ENCODE peak calls at places on chromosomes 7 and 10, in seven cellular contexts. One of them, this sample, is unnamed.

GRCh38 chr7:134167250-134167649 is 40.1 kb downstream of the LRGUK start:
- DNase-seq in heart left ventricle: no peak
- DNase-seq in body of pancreas: no peak
- DNase-seq in MCF 10A: no peak
- DNase-seq in WTC11: no peak
- DNase-seq in tibial artery: no peak
- DNase-seq in pancreas: no peak
- DNase-seq in this sample: no peak

GRCh38 chr10:109894516-109894915 is 28.8 kb downstream of the XPNPEP1 start:
- DNase-seq in heart left ventricle: peak
- DNase-seq in body of pancreas: peak
- DNase-seq in MCF 10A: peak
- DNase-seq in WTC11: no peak
- DNase-seq in tibial artery: peak
- DNase-seq in pancreas: peak
- DNase-seq in this sample: no peak

GRCh38 chr7:78497730-78498129 is 699.2 kb downstream of the PHTF2 start:
- DNase-seq in heart left ventricle: no peak
- DNase-seq in body of pancreas: no peak
- DNase-seq in MCF 10A: no peak
- DNase-seq in WTC11: no peak
- DNase-seq in tibial artery: no peak
- DNase-seq in pancreas: no peak
- DNase-seq in this sample: no peak

GRCh38 chr10:73094249-73094850 is 2.3 kb downstream of the P4HA1 start:
- DNase-seq in heart left ventricle: no peak
- DNase-seq in body of pancreas: no peak
- DNase-seq in MCF 10A: peak
- DNase-seq in WTC11: no peak
- DNase-seq in tibial artery: no peak
- DNase-seq in pancreas: no peak
- DNase-seq in this sample: no peak

GRCh38 chr7:1708640-1709249 is 38.7 kb downstream of the ELFN1 start:
- DNase-seq in heart left ventricle: peak
- DNase-seq in body of pancreas: no peak
- DNase-seq in MCF 10A: no peak
- DNase-seq in WTC11: no peak
- DNase-seq in tibial artery: peak
- DNase-seq in pancreas: no peak
- DNase-seq in this sample: no peak

GRCh38 chr7:92835851-92836488 is 403 bp downstream of the CDK6 start:
- DNase-seq in heart left ventricle: no peak
- DNase-seq in body of pancreas: peak
- DNase-seq in MCF 10A: peak
- DNase-seq in WTC11: no peak
- DNase-seq in tibial artery: peak
- DNase-seq in pancreas: peak
- DNase-seq in this sample: peak

GRCh38 chr7:158300427-158300826 is 287.2 kb downstream of the PTPRN2 start:
- DNase-seq in heart left ventricle: no peak
- DNase-seq in body of pancreas: no peak
- DNase-seq in MCF 10A: no peak
- DNase-seq in WTC11: no peak
- DNase-seq in tibial artery: no peak
- DNase-seq in pancreas: no peak
- DNase-seq in this sample: no peak

GRCh38 chr7:75533926-75534325 is 41.8 kb downstream of the SPDYE5 start:
- DNase-seq in heart left ventricle: no peak
- DNase-seq in body of pancreas: no peak
- DNase-seq in MCF 10A: no peak
- DNase-seq in WTC11: no peak
- DNase-seq in tibial artery: no peak
- DNase-seq in pancreas: no peak
- DNase-seq in this sample: no peak

GRCh38 chr7:46100521-46100920 is 179.4 kb upstream of the IGFBP3 start:
- DNase-seq in heart left ventricle: no peak
- DNase-seq in body of pancreas: no peak
- DNase-seq in MCF 10A: no peak
- DNase-seq in WTC11: no peak
- DNase-seq in tibial artery: no peak
- DNase-seq in pancreas: no peak
- DNase-seq in this sample: no peak

GRCh38 chr10:60423920-60424319 is 34.2 kb upstream of the ANK3 start:
- DNase-seq in heart left ventricle: no peak
- DNase-seq in body of pancreas: no peak
- DNase-seq in MCF 10A: no peak
- DNase-seq in WTC11: no peak
- DNase-seq in tibial artery: no peak
- DNase-seq in pancreas: no peak
- DNase-seq in this sample: no peak

GRCh38 chr10:87916515-87916914 is 53.1 kb downstream of the PTEN start:
- DNase-seq in heart left ventricle: no peak
- DNase-seq in body of pancreas: no peak
- DNase-seq in MCF 10A: no peak
- DNase-seq in WTC11: no peak
- DNase-seq in tibial artery: no peak
- DNase-seq in pancreas: no peak
- DNase-seq in this sample: no peak

GRCh38 chr10:125024496-125025234 is 82.7 kb downstream of the ZRANB1 start:
- DNase-seq in heart left ventricle: no peak
- DNase-seq in body of pancreas: no peak
- DNase-seq in MCF 10A: no peak
- DNase-seq in WTC11: no peak
- DNase-seq in tibial artery: no peak
- DNase-seq in pancreas: no peak
- DNase-seq in this sample: no peak

GRCh38 chr10:73368238-73368637 is 9.6 kb upstream of the CFAP70 start:
- DNase-seq in heart left ventricle: no peak
- DNase-seq in body of pancreas: no peak
- DNase-seq in MCF 10A: no peak
- DNase-seq in WTC11: no peak
- DNase-seq in tibial artery: no peak
- DNase-seq in pancreas: no peak
- DNase-seq in this sample: no peak

GRCh38 chr7:155685070-155685790 is 40.8 kb downstream of the RBM33 start:
- DNase-seq in heart left ventricle: no peak
- DNase-seq in body of pancreas: no peak
- DNase-seq in MCF 10A: no peak
- DNase-seq in WTC11: no peak
- DNase-seq in tibial artery: no peak
- DNase-seq in pancreas: no peak
- DNase-seq in this sample: no peak

GRCh38 chr10:133238066-133238804 is 580 bp downstream of the VENTX start:
- DNase-seq in heart left ventricle: no peak
- DNase-seq in body of pancreas: no peak
- DNase-seq in MCF 10A: no peak
- DNase-seq in WTC11: no peak
- DNase-seq in tibial artery: no peak
- DNase-seq in pancreas: no peak
- DNase-seq in this sample: no peak

GRCh38 chr10:123772645-123773508 is 106.7 kb downstream of the GPR26 start:
- DNase-seq in heart left ventricle: no peak
- DNase-seq in body of pancreas: no peak
- DNase-seq in MCF 10A: no peak
- DNase-seq in WTC11: no peak
- DNase-seq in tibial artery: no peak
- DNase-seq in pancreas: no peak
- DNase-seq in this sample: no peak

GRCh38 chr10:77163670-77164348 is 473.8 kb downstream of the KCNMA1 start:
- DNase-seq in heart left ventricle: no peak
- DNase-seq in body of pancreas: peak
- DNase-seq in MCF 10A: peak
- DNase-seq in WTC11: no peak
- DNase-seq in tibial artery: peak
- DNase-seq in pancreas: no peak
- DNase-seq in this sample: no peak

GRCh38 chr7:143329471-143330170 is 13.7 kb downstream of the CLCN1 start:
- DNase-seq in heart left ventricle: no peak
- DNase-seq in body of pancreas: no peak
- DNase-seq in MCF 10A: no peak
- DNase-seq in WTC11: no peak
- DNase-seq in tibial artery: no peak
- DNase-seq in pancreas: no peak
- DNase-seq in this sample: no peak

GRCh38 chr7:74097937-74098614 is 14.5 kb downstream of the LIMK1 start:
- DNase-seq in heart left ventricle: peak
- DNase-seq in body of pancreas: peak
- DNase-seq in MCF 10A: peak
- DNase-seq in WTC11: no peak
- DNase-seq in tibial artery: peak
- DNase-seq in pancreas: no peak
- DNase-seq in this sample: no peak

GRCh38 chr10:130493446-130494198 is 357.4 kb downstream of the GLRX3 start:
- DNase-seq in heart left ventricle: no peak
- DNase-seq in body of pancreas: no peak
- DNase-seq in MCF 10A: no peak
- DNase-seq in WTC11: no peak
- DNase-seq in tibial artery: no peak
- DNase-seq in pancreas: no peak
- DNase-seq in this sample: no peak

GRCh38 chr10:99709480-99710229 is 22.3 kb downstream of the COX15 start:
- DNase-seq in heart left ventricle: no peak
- DNase-seq in body of pancreas: no peak
- DNase-seq in MCF 10A: no peak
- DNase-seq in WTC11: peak
- DNase-seq in tibial artery: no peak
- DNase-seq in pancreas: no peak
- DNase-seq in this sample: no peak

GRCh38 chr7:37425504-37425903 is 23.2 kb downstream of the ELMO1 start:
- DNase-seq in heart left ventricle: no peak
- DNase-seq in body of pancreas: no peak
- DNase-seq in MCF 10A: no peak
- DNase-seq in WTC11: no peak
- DNase-seq in tibial artery: no peak
- DNase-seq in pancreas: no peak
- DNase-seq in this sample: no peak

GRCh38 chr7:63043657-63044543 is 954.7 kb upstream of the ZNF722 start:
- DNase-seq in heart left ventricle: no peak
- DNase-seq in body of pancreas: no peak
- DNase-seq in MCF 10A: no peak
- DNase-seq in WTC11: no peak
- DNase-seq in tibial artery: no peak
- DNase-seq in pancreas: no peak
- DNase-seq in this sample: no peak

GRCh38 chr10:71608863-71609768 is 110.5 kb downstream of the C10orf105 start:
- DNase-seq in heart left ventricle: peak
- DNase-seq in body of pancreas: peak
- DNase-seq in MCF 10A: peak
- DNase-seq in WTC11: peak
- DNase-seq in tibial artery: peak
- DNase-seq in pancreas: peak
- DNase-seq in this sample: peak

DNA sequence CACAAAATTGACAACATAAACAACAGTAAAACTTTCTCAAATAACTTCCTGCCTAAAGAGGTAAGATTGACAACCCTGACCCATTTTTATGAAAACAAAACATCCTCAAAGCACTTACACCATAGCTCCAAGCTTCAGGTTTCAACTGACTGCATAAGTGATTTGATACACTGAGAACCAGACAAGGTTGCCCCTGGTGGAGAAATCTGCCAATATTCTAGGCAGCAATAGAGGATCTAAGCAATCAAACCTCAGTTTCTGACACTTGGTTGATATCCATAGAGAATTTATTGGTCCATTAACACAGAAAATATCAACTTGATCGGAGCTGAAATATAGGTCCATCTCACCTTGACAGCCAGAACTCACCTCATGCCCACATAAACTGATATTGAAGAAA is 147.8 kb downstream of the ELAPOR2 start:
- DNase-seq in heart left ventricle: no peak
- DNase-seq in body of pancreas: no peak
- DNase-seq in MCF 10A: peak
- DNase-seq in WTC11: no peak
- DNase-seq in tibial artery: no peak
- DNase-seq in pancreas: no peak
- DNase-seq in this sample: no peak
- TF ChIP-seq CTCF in heart left ventricle: no peak
- TF ChIP-seq CTCF in body of pancreas: no peak
- TF ChIP-seq CTCF in MCF 10A: peak
- TF ChIP-seq CTCF in WTC11: no peak
- TF ChIP-seq CTCF in tibial artery: no peak
- TF ChIP-seq CTCF in pancreas: no peak
- TF ChIP-seq CTCF in this sample: peak

GRCh38 chr10:74750848-74751274 is 75.5 kb upstream of the KAT6B start:
- DNase-seq in heart left ventricle: no peak
- DNase-seq in body of pancreas: no peak
- DNase-seq in MCF 10A: no peak
- DNase-seq in WTC11: no peak
- DNase-seq in tibial artery: no peak
- DNase-seq in pancreas: no peak
- DNase-seq in this sample: no peak
- TF ChIP-seq CTCF in heart left ventricle: no peak
- TF ChIP-seq CTCF in body of pancreas: no peak
- TF ChIP-seq CTCF in MCF 10A: no peak
- TF ChIP-seq CTCF in WTC11: no peak
- TF ChIP-seq CTCF in tibial artery: no peak
- TF ChIP-seq CTCF in pancreas: no peak
- TF ChIP-seq CTCF in this sample: no peak

DNA sequence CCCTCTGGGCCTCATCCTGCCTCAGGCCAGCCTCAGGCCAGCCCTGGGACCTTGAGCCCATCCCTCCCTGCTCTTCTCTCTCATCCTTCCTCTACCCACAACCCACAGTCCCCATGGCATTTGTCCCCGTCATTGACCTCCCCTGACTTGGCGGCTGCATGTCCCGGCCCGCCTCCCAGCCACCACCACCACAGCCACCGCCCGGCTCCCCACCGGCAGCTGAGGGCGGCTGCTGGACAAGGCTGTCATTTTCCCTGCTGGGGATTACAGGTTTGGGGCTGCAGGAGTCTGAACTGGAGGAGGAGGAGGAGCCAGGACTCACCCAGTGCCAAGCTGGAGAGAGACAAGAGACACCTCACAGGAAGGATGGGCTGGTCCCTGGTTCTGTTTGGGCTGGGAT is 112.9 kb downstream of the ZMIZ1 start:
- DNase-seq in heart left ventricle: no peak
- DNase-seq in body of pancreas: no peak
- DNase-seq in MCF 10A: no peak
- DNase-seq in WTC11: no peak
- DNase-seq in tibial artery: no peak
- DNase-seq in pancreas: no peak
- DNase-seq in this sample: no peak
- TF ChIP-seq CTCF in heart left ventricle: no peak
- TF ChIP-seq CTCF in body of pancreas: no peak
- TF ChIP-seq CTCF in MCF 10A: no peak
- TF ChIP-seq CTCF in WTC11: no peak
- TF ChIP-seq CTCF in tibial artery: no peak
- TF ChIP-seq CTCF in pancreas: no peak
- TF ChIP-seq CTCF in this sample: no peak

GRCh38 chr10:7082967-7083366 is 327.9 kb downstream of the SFMBT2 start:
- DNase-seq in heart left ventricle: no peak
- DNase-seq in body of pancreas: no peak
- DNase-seq in MCF 10A: no peak
- DNase-seq in WTC11: no peak
- DNase-seq in tibial artery: no peak
- DNase-seq in pancreas: no peak
- DNase-seq in this sample: no peak
- TF ChIP-seq CTCF in heart left ventricle: no peak
- TF ChIP-seq CTCF in body of pancreas: no peak
- TF ChIP-seq CTCF in MCF 10A: no peak
- TF ChIP-seq CTCF in WTC11: no peak
- TF ChIP-seq CTCF in tibial artery: no peak
- TF ChIP-seq CTCF in pancreas: no peak
- TF ChIP-seq CTCF in this sample: no peak